ENCODE peak calls at places on chromosomes 1 and 21, in six cellular contexts. One of them, this sample, is unnamed.

GRCh38 chr1:14666376-14666775 is 67.9 kb downstream of the KAZN start:
- DNase-seq in left lung: no peak
- DNase-seq in germinal center: no peak
- DNase-seq in RWPE1: peak; percentile 35
- DNase-seq in COR-L47: no peak
- DNase-seq in A549: no peak
- DNase-seq in this sample: no peak

GRCh38 chr1:68975534-68975933 is 478.7 kb upstream of the DEPDC1 start:
- DNase-seq in left lung: no peak
- DNase-seq in germinal center: no peak
- DNase-seq in RWPE1: no peak
- DNase-seq in COR-L47: peak; percentile 5
- DNase-seq in A549: no peak
- DNase-seq in this sample: no peak

GRCh38 chr1:207318072-207318619 is 3.3 kb upstream of the CD55 start:
- DNase-seq in left lung: no peak
- DNase-seq in germinal center: no peak
- DNase-seq in RWPE1: no peak
- DNase-seq in COR-L47: no peak
- DNase-seq in A549: no peak
- DNase-seq in this sample: no peak

GRCh38 chr21:36465481-36465880 is 14.4 kb downstream of the CLDN14 start:
- DNase-seq in left lung: no peak
- DNase-seq in germinal center: no peak
- DNase-seq in RWPE1: no peak
- DNase-seq in COR-L47: no peak
- DNase-seq in A549: no peak
- DNase-seq in this sample: no peak

GRCh38 chr1:163069142-163069541 is at the start of gene RGS4:
- DNase-seq in left lung: no peak
- DNase-seq in germinal center: peak; percentile 4
- DNase-seq in RWPE1: peak; percentile 22
- DNase-seq in COR-L47: peak; percentile 71
- DNase-seq in A549: no peak
- DNase-seq in this sample: peak; percentile 34

GRCh38 chr1:241972703-241973375 is 15.3 kb downstream of the BECN2 start:
- DNase-seq in left lung: no peak
- DNase-seq in germinal center: no peak
- DNase-seq in RWPE1: no peak
- DNase-seq in COR-L47: peak; percentile 12
- DNase-seq in A549: no peak
- DNase-seq in this sample: no peak

GRCh38 chr1:246144931-246145330 is 362.1 kb downstream of the SMYD3 start:
- DNase-seq in left lung: no peak
- DNase-seq in germinal center: no peak
- DNase-seq in RWPE1: no peak
- DNase-seq in COR-L47: no peak
- DNase-seq in A549: no peak
- DNase-seq in this sample: no peak

GRCh38 chr1:15322648-15323350 is 75.8 kb downstream of the FHAD1 start:
- DNase-seq in left lung: no peak
- DNase-seq in germinal center: no peak
- DNase-seq in RWPE1: no peak
- DNase-seq in COR-L47: no peak
- DNase-seq in A549: no peak
- DNase-seq in this sample: peak; percentile 44

GRCh38 chr21:35611752-35612151 is 448.6 kb downstream of the SETD4 start:
- DNase-seq in left lung: no peak
- DNase-seq in germinal center: no peak
- DNase-seq in RWPE1: no peak
- DNase-seq in COR-L47: no peak
- DNase-seq in A549: no peak
- DNase-seq in this sample: no peak

GRCh38 chr1:5667513-5668325 is 324.5 kb downstream of the NPHP4 start:
- DNase-seq in left lung: peak; percentile 26
- DNase-seq in germinal center: no peak
- DNase-seq in RWPE1: no peak
- DNase-seq in COR-L47: peak; percentile 32
- DNase-seq in A549: no peak
- DNase-seq in this sample: peak; percentile 26

GRCh38 chr1:201299968-201300367 is 16.7 kb downstream of the PKP1 start:
- DNase-seq in left lung: peak; percentile 64
- DNase-seq in germinal center: no peak
- DNase-seq in RWPE1: peak; percentile 97
- DNase-seq in COR-L47: no peak
- DNase-seq in A549: peak; percentile 70
- DNase-seq in this sample: peak; percentile 100

GRCh38 chr1:244502630-244503029 is 41.6 kb downstream of the CATSPERE start:
- DNase-seq in left lung: no peak
- DNase-seq in germinal center: no peak
- DNase-seq in RWPE1: no peak
- DNase-seq in COR-L47: no peak
- DNase-seq in A549: no peak
- DNase-seq in this sample: no peak

GRCh38 chr1:179061360-179062282 is 20.2 kb upstream of the TOR3A start:
- DNase-seq in left lung: no peak
- DNase-seq in germinal center: no peak
- DNase-seq in RWPE1: no peak
- DNase-seq in COR-L47: no peak
- DNase-seq in A549: no peak
- DNase-seq in this sample: no peak